ENCODE peak calls at places on chromosome 14, in four cellular contexts. M is K562, W is A549, K is SK-N-SH. I is an unnamed sample.

GRCh38 chr14:99244960-99245340 is 27.0 kb downstream of the BCL11B start:
- DNase-seq in M (no peak), W (no peak), K (no peak), I (no peak)

GRCh38 chr14:32201196-32201815 is 539 bp upstream of the RNU6-7 start:
- DNase-seq in M (peak), W (peak), K (peak), I (peak)

GRCh38 chr14:28751467-28752058 is 15.0 kb upstream of the FOXG1 start:
- DNase-seq in M (peak), W (peak), K (peak), I (peak)

GRCh38 chr14:23300687-23301223 is 1.9 kb downstream of the PPP1R3E start:
- DNase-seq in M (no peak), W (no peak), K (no peak), I (peak)

GRCh38 chr14:21589317-21589716 is 9.4 kb upstream of the OR10G3 start:
- DNase-seq in M (no peak), W (no peak), K (no peak), I (no peak)

GRCh38 chr14:68458840-68459469 is 333.9 kb downstream of the ZFP36L1 start:
- DNase-seq in M (no peak), W (peak), K (peak), I (no peak)

GRCh38 chr14:104891664-104892500 is 26.8 kb downstream of the CEP170B start:
- DNase-seq in M (no peak), W (no peak), K (peak), I (no peak)

GRCh38 chr14:92510972-92511371 is 2.6 kb upstream of the RIN3 start:
- DNase-seq in M (no peak), W (peak), K (no peak), I (no peak)

GRCh38 chr14:96038558-96038919 is 623 bp upstream of the C14orf132 start:
- DNase-seq in M (no peak), W (no peak), K (no peak), I (no peak)

GRCh38 chr14:96038920-96039632 is at the start of gene C14orf132:
- DNase-seq in M (peak), W (peak), K (peak), I (no peak)

GRCh38 chr14:96039633-96040311 is 610 bp downstream of the C14orf132 start:
- DNase-seq in M (peak), W (peak), K (peak), I (no peak)

GRCh38 chr14:96040836-96041371 is 1.7 kb downstream of the C14orf132 start:
- DNase-seq in M (no peak), W (no peak), K (no peak), I (no peak)

DNA sequence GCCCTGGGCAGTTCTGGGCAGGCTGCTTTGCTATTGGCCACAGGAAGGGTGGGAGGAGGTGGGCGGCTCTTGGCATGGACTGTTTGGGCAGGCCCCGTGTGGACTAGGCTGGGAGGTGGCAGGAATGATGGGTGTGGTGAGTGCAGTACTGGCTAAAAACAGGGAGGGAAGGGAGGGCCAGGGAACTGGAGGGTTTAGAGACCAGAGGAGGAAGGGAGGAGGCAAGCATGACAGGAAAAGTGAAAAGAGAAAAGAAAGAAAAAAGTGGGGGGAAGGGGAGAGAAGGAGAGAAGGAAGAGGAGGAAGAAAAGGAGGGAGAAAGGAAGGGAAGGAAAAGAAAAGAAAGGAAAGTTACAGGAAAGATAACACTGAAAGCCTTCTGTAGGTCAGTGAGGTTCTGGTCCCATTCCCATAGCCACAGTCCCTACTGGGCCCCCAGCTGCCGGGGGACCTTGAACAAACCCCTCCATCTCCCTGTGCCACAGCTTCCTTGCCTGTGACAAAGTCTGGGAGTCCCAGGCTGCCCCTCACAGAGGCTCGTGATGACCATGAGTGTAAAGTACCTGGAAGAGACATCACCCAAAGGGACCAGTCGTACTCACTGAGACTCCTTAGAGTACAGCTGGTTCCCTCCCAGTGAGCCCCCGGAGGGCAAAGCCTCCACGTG is 1.1 kb upstream of the C14orf132 start:
- DNase-seq in M (no peak), W (peak), K (peak), I (no peak)
- TF ChIP-seq REST in M (no peak), W (no peak), K (no peak), I (no peak)

GRCh38 chr14:61765225-61765943 is 3.2 kb downstream of the SNAPC1 start:
- DNase-seq in M (no peak), W (no peak), K (no peak), I (no peak)
- H3K4me3 ChIP-seq in M (peak), W (no peak), K (no peak), I (no peak)

GRCh38 chr14:66315098-66315497 is 171.1 kb upstream of the CCDC196 start:
- DNase-seq in M (no peak), W (no peak), K (no peak), I (no peak)

GRCh38 chr14:66311935-66312334 is 174.2 kb upstream of the CCDC196 start:
- DNase-seq in M (no peak), W (no peak), K (no peak), I (no peak)

GRCh38 chr14:66311058-66311457 is 175.1 kb upstream of the CCDC196 start:
- DNase-seq in M (no peak), W (no peak), K (no peak), I (no peak)

DNA sequence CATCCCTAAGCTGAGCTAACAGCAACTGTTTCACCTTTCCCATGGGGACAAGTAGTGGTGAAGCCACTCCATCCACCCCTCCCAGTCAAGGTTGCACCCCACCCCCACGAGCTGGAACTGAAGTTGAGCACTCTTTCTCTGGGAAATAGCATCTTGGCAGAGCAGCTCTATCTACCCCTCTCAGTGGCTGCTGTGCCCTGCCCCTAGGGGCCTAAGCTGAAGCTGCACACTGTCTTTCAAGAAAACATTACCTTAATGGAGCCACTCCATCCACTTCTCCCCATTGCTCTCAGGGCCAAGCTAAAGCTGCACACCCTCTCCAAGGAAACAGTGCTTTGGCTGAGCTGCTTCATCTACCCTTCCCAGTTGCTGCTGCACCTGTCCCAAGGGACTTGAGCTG is 170.6 kb upstream of the CCDC196 start:
- DNase-seq in M (no peak), W (no peak), K (no peak), I (no peak)
- TF ChIP-seq CTCF in M (no peak), W (no peak), K (no peak), I (no peak)

GRCh38 chr14:51547260-51547659 is 104.5 kb upstream of the FRMD6 start:
- DNase-seq in M (no peak), W (peak), K (peak), I (no peak)
- TF ChIP-seq REST in M (no peak), W (no peak), K (peak), I (no peak)